ENCODE peak calls at places on chromosomes 13 and 19, in four cellular contexts. B is K562, Q is WTC11, I is HepG2. A is an unnamed sample.

GRCh38 chr19:52638601-52639000 is 446 bp upstream of the ZNF83 start:
- DNase-seq in B (peak), Q (peak), I (no peak), A (no peak)

GRCh38 chr19:23887642-23888041 is 27.0 kb upstream of the ZNF726 start:
- DNase-seq in B (no peak), Q (no peak), I (peak), A (no peak)

GRCh38 chr19:47161876-47162489 is 31.3 kb downstream of the SAE1 start:
- DNase-seq in B (no peak), Q (no peak), I (no peak), A (no peak)

GRCh38 chr19:33374406-33374703 is 846 bp downstream of the CEBPG start:
- DNase-seq in B (peak), Q (no peak), I (no peak), A (no peak)

GRCh38 chr13:94248454-94249233 is 230.8 kb downstream of the DCT start:
- DNase-seq in B (no peak), Q (no peak), I (no peak), A (no peak)

GRCh38 chr13:73171242-73171641 is 112.4 kb downstream of the KLF5 start:
- DNase-seq in B (no peak), Q (no peak), I (no peak), A (no peak)

GRCh38 chr19:11300811-11301120 is 4.8 kb downstream of the TSPAN16 start:
- DNase-seq in B (no peak), Q (no peak), I (no peak), A (no peak)

GRCh38 chr19:37654118-37654517 is 1.1 kb downstream of the ZFP30 start:
- DNase-seq in B (peak), Q (no peak), I (no peak), A (no peak)

GRCh38 chr19:47022541-47023447 is 3.2 kb downstream of the NPAS1 start:
- DNase-seq in B (no peak), Q (no peak), I (no peak), A (no peak)

GRCh38 chr13:74575729-74576125 is 441.5 kb upstream of the KLF12 start:
- DNase-seq in B (peak), Q (peak), I (no peak), A (no peak)

GRCh38 chr13:47796816-47797215 is 204.3 kb downstream of the SUCLA2 start:
- DNase-seq in B (no peak), Q (no peak), I (no peak), A (no peak)

GRCh38 chr19:10766681-10767201 is 48.9 kb downstream of the DNM2 start:
- DNase-seq in B (no peak), Q (no peak), I (no peak), A (no peak)

GRCh38 chr19:40700083-40700482 is 9.6 kb upstream of the NUMBL start:
- DNase-seq in B (no peak), Q (no peak), I (no peak), A (no peak)

GRCh38 chr19:3655402-3656072 is 28.9 kb upstream of the CACTIN start:
- DNase-seq in B (no peak), Q (no peak), I (no peak), A (no peak)

GRCh38 chr13:41500501-41500900 is 43.2 kb downstream of the RGCC start:
- DNase-seq in B (no peak), Q (no peak), I (no peak), A (no peak)

GRCh38 chr13:21399741-21400140 is 59.4 kb downstream of the ZDHHC20 start:
- DNase-seq in B (no peak), Q (no peak), I (no peak), A (no peak)

GRCh38 chr19:34676697-34677385 is at the start of gene SCGB2B2:
- DNase-seq in B (no peak), Q (no peak), I (no peak), A (peak)
- TF ChIP-seq CREM in B (no peak), Q (no peak), I (no peak), A (peak)

GRCh38 chr19:50762554-50762953 is 7.7 kb upstream of the GPR32 start:
- DNase-seq in B (no peak), Q (no peak), I (no peak), A (no peak)

GRCh38 chr19:50759886-50760285 is 10.4 kb upstream of the GPR32 start:
- DNase-seq in B (peak), Q (no peak), I (peak), A (no peak)
- TF ChIP-seq MAX in B (peak), Q (no peak), I (no peak), A (no peak)

GRCh38 chr19:13835791-13836723 is 40.8 kb downstream of the ZSWIM4 start:
- DNase-seq in B (no peak), Q (no peak), I (no peak), A (no peak)
- TF ChIP-seq CREM in B (no peak), Q (no peak), I (no peak), A (no peak)

GRCh38 chr13:26557051-26557392 is 461 bp upstream of the WASF3 start:
- DNase-seq in B (no peak), Q (no peak), I (no peak), A (no peak)

GRCh38 chr13:26555413-26555812 is 2.1 kb upstream of the WASF3 start:
- DNase-seq in B (no peak), Q (no peak), I (no peak), A (no peak)

GRCh38 chr13:26558912-26559485 is 1.5 kb downstream of the WASF3 start:
- DNase-seq in B (no peak), Q (no peak), I (peak), A (no peak)

GRCh38 chr13:26558074-26558805 is 757 bp downstream of the WASF3 start:
- DNase-seq in B (no peak), Q (peak), I (no peak), A (no peak)

GRCh38 chr13:26557393-26558073 is at the start of gene WASF3:
- DNase-seq in B (peak), Q (peak), I (peak), A (peak)
- TF ChIP-seq MAX in B (no peak), Q (no peak), I (no peak), A (no peak)

GRCh38 chr13:97573011-97573410 is 139.0 kb downstream of the RAP2A start:
- DNase-seq in B (no peak), Q (no peak), I (no peak), A (no peak)

GRCh38 chr13:97577026-97577425 is 143.1 kb downstream of the RAP2A start:
- DNase-seq in B (no peak), Q (no peak), I (no peak), A (no peak)

GRCh38 chr13:97574926-97575325 is 141.0 kb downstream of the RAP2A start:
- DNase-seq in B (peak), Q (peak), I (peak), A (no peak)
- TF ChIP-seq CREM in B (no peak), Q (no peak), I (no peak), A (no peak)

GRCh38 chr19:6967962-6968361 is 53.3 kb downstream of the MBD3L2B start:
- DNase-seq in B (no peak), Q (no peak), I (no peak), A (no peak)
- TF ChIP-seq MAX in B (no peak), Q (no peak), I (no peak), A (no peak)

GRCh38 chr19:13850910-13851753 is 25.8 kb upstream of the NANOS3 start:
- DNase-seq in B (peak), Q (no peak), I (peak), A (no peak)
- TF ChIP-seq CREM in B (peak), Q (no peak), I (no peak), A (no peak)

GRCh38 chr19:48658483-48658882 is 12.5 kb upstream of the CA11 start:
- DNase-seq in B (no peak), Q (no peak), I (no peak), A (no peak)

GRCh38 chr19:48659768-48660167 is 13.0 kb downstream of the NTN5 start:
- DNase-seq in B (no peak), Q (no peak), I (no peak), A (no peak)

GRCh38 chr19:48660854-48661731 is 11.7 kb downstream of the NTN5 start:
- DNase-seq in B (peak), Q (peak), I (peak), A (peak)

GRCh38 chr19:48654299-48655059 is 8.5 kb upstream of the CA11 start:
- DNase-seq in B (peak), Q (no peak), I (no peak), A (no peak)

DNA sequence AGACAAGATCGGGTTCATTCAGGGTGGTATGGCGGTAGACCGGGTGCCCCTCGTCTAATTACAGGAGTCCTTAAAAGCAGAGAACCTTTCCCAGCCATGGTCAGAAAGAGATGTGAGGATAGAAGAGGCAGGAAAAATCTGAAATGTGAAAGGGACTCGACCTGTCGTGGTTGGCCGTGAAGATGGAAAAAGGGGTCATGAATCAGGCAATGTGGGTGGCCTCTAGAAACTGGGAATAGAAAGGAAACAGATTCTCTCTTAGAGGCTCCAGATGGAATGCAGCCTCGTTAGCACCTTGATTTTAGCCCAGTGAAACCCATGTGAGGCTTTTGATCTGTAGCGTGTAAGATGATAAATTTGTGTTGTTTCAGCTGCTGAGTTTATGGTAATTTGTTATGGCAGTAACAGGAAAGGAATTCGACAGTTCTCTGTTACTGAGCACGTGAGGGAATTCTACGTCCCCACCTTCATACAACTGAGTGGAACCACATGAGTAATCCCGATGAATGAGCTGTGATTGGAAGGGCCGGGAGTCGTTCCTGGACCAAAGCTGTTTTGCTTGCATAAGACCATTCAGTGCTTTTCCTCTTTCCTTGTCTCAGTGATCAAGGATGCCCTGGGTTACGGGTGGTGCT is 11.0 kb upstream of the CA11 start:
- DNase-seq in B (no peak), Q (no peak), I (no peak), A (no peak)
- TF ChIP-seq MAX in B (no peak), Q (no peak), I (no peak), A (no peak)

A was measured in GM12878.